ENCODE peak calls at places on chromosomes 1 and 21, in nine cellular contexts. N, G, K, V, L, E, R, P and U are unnamed samples.

GRCh38 chr21:37874481-37874880 is 41.8 kb downstream of the KCNJ6 start:
- DNase-seq in L (no peak), P (no peak), R (no peak), G (no peak), E (no peak), N (no peak), K (no peak), V (no peak), U (no peak)

GRCh38 chr1:243268284-243268653 is 12.4 kb downstream of the SDCCAG8 start:
- DNase-seq in G (peak), L (no peak), V (no peak), R (no peak), E (no peak), N (no peak), K (no peak), P (no peak), U (no peak)

GRCh38 chr1:240653030-240653429 is 41.1 kb upstream of the GREM2 start:
- DNase-seq in K (no peak), E (no peak), V (no peak), N (no peak), L (no peak), G (no peak), R (no peak), P (no peak), U (no peak)

GRCh38 chr1:237411621-237412020 is 369.6 kb downstream of the RYR2 start:
- DNase-seq in V (no peak), K (no peak), P (no peak), L (no peak), G (no peak), E (no peak), R (no peak), N (no peak), U (no peak)

GRCh38 chr1:45103534-45103933 is 91.5 kb downstream of the UROD start:
- DNase-seq in N (no peak), R (no peak), P (no peak), G (no peak), L (peak), E (no peak), V (no peak), K (no peak), U (no peak)

GRCh38 chr1:119713538-119714456 is 2.1 kb downstream of the PHGDH start:
- DNase-seq in K (no peak), L (no peak), V (no peak), E (no peak), G (no peak), P (no peak), R (no peak), N (no peak), U (no peak)

GRCh38 chr1:93446837-93447451 is 974 bp upstream of the FNBP1L start:
- DNase-seq in G (peak), E (peak), K (no peak), V (peak), N (peak), L (peak), R (no peak), P (peak), U (peak)

GRCh38 chr21:29938968-29939858 is 583 bp downstream of the GRIK1 start:
- DNase-seq in G (no peak), E (no peak), R (no peak), N (no peak), V (peak), K (no peak), P (no peak), L (no peak), U (peak)

GRCh38 chr1:1678581-1679380 is 13.8 kb downstream of the SLC35E2B start:
- DNase-seq in V (no peak), K (no peak), P (peak), L (peak), E (peak), G (peak), R (peak), N (peak), U (peak)

GRCh38 chr1:186512698-186513457 is 52.0 kb upstream of the PDC start:
- DNase-seq in R (no peak), E (no peak), V (no peak), N (no peak), G (no peak), K (no peak), P (no peak), L (no peak), U (no peak)

GRCh38 chr1:33247537-33247936 is 8.8 kb upstream of the ZNF362 start:
- DNase-seq in N (no peak), G (no peak), K (no peak), P (no peak), L (no peak), R (no peak), E (no peak), V (no peak), U (no peak)

GRCh38 chr1:53412285-53413174 is 46.7 kb upstream of the DMRTB1 start:
- DNase-seq in L (no peak), E (no peak), V (no peak), G (no peak), P (no peak), K (no peak), R (no peak), N (no peak), U (peak)

GRCh38 chr1:3817821-3818597 is 21.7 kb upstream of the LRRC47 start:
- DNase-seq in R (no peak), N (no peak), G (no peak), P (no peak), L (no peak), V (no peak), E (no peak), K (no peak), U (peak)
- TF ChIP-seq EP300 in R (no peak), N (no peak), G (no peak), P (no peak), L (no peak), V (no peak), E (no peak), K (no peak), U (no peak)

DNA sequence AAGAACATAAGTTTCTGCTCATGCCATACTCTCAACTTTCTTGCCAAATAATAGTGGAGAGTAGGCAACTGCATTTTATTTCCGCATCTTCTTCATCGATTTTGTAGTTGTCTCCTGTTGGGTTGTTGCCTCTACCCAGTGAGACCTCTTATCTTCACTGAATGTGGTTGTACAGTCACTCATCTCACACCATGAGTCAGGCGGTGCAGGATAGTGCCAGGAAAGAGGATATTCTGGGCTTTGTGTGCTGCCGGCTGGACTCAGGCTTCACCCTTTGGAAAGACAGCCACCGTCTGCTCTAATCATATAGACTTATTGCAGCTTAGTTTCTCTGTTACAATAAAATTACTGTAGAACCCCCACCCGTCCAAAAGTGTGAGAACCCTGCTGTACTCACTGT is 154.3 kb upstream of the USP24 start:
- DNase-seq in V (no peak), K (no peak), L (no peak), N (no peak), E (no peak), P (no peak), R (no peak), G (no peak), U (no peak)
- TF ChIP-seq EP300 in V (no peak), K (no peak), L (no peak), N (no peak), E (no peak), P (no peak), R (no peak), G (no peak), U (no peak)

GRCh38 chr1:155989242-155989991 is 11.1 kb upstream of the ARHGEF2 start:
- DNase-seq in N (peak), V (peak), E (peak), R (no peak), K (peak), L (peak), G (peak), P (peak), U (peak)
- TF ChIP-seq EP300 in N (no peak), V (no peak), E (no peak), R (no peak), K (no peak), L (no peak), G (no peak), P (no peak), U (no peak)

GRCh38 chr1:153040950-153041631 is at the start of gene SPRR2D:
- DNase-seq in N (no peak), E (no peak), K (no peak), L (no peak), V (no peak), R (no peak), P (peak), G (no peak), U (no peak)
- TF ChIP-seq EP300 in N (no peak), E (no peak), K (no peak), L (no peak), V (no peak), R (no peak), P (no peak), G (no peak), U (no peak)

GRCh38 chr1:173479649-173480048 is 2.5 kb downstream of the PRDX6 start:
- DNase-seq in G (no peak), P (peak), N (no peak), K (no peak), L (no peak), E (no peak), R (no peak), V (no peak), U (no peak)
- TF ChIP-seq EP300 in G (no peak), P (no peak), N (no peak), K (no peak), L (no peak), E (no peak), R (no peak), V (no peak), U (no peak)

GRCh38 chr1:169933999-169934725 is 40.5 kb upstream of the SCYL3 start:
- DNase-seq in G (peak), P (no peak), R (no peak), V (no peak), N (no peak), L (no peak), E (peak), K (no peak), U (no peak)
- TF ChIP-seq EP300 in G (no peak), P (no peak), R (no peak), V (no peak), N (no peak), L (no peak), E (no peak), K (no peak), U (no peak)

GRCh38 chr1:152398812-152399698 is 15.0 kb downstream of the CRNN start:
- DNase-seq in L (peak), V (no peak), P (peak), E (no peak), K (no peak), N (no peak), G (peak), R (no peak), U (no peak)
- TF ChIP-seq EP300 in L (no peak), V (no peak), P (no peak), E (no peak), K (no peak), N (no peak), G (no peak), R (no peak), U (no peak)

GRCh38 chr1:212650228-212650627 is 41.7 kb downstream of the ATF3 start:
- DNase-seq in K (no peak), L (no peak), N (no peak), V (no peak), R (no peak), E (no peak), G (no peak), P (no peak), U (no peak)
- TF ChIP-seq EP300 in K (no peak), L (no peak), N (no peak), V (no peak), R (no peak), E (no peak), G (no peak), P (no peak), U (no peak)

GRCh38 chr1:28887418-28887834 is 26.9 kb upstream of the EPB41 start:
- DNase-seq in E (peak), V (peak), K (no peak), L (no peak), P (peak), N (peak), R (no peak), G (no peak), U (no peak)
- TF ChIP-seq EP300 in E (no peak), V (no peak), K (no peak), L (no peak), P (no peak), N (no peak), R (no peak), G (no peak), U (no peak)

DNA sequence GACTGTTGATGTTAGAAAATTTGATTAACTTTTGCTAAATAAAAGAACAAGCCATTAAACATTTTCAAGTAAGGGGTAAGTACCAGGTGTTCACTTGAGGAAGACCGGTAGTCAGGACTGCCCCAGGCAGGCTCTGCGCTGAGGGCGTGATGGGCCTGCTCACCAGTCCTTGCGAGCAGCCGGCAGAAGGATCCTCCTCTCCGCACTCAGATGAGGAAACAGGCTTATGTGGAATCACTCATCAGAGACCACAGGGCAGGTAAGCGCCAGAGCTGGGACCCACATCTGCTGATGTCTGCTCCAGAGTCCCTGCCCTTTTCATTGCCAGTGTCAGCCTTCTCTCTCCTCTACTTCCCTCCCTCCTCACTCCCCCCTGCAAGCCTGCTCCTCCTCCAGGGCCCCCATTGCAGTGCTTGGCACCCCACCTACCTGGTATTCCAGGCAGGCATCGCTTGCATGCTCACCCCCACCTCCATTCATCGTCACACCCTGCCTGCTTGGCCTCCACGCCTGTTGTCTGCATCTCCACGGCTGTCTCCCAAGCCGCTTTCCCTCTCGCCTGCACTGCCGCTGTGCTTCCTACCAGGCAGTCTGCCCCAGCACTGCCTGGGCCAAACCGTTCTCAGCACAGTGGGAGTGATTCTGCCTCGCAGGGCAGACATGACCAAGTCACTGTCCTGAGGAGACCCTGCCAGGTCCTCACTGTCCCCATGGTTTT is 24.7 kb upstream of the KDM4A start:
- DNase-seq in N (no peak), P (no peak), K (no peak), G (no peak), V (no peak), E (no peak), R (no peak), L (no peak), U (no peak)
- TF ChIP-seq EP300 in N (no peak), P (no peak), K (no peak), G (no peak), V (no peak), E (no peak), R (no peak), L (no peak), U (no peak)